ENCODE peak calls at places on chromosomes 11 and 22, in ten cellular contexts. E, T, X, N, P, L, C, U, M and Z are unnamed samples.

GRCh38 chr22:17477401-17477833 is 85.9 kb upstream of the SLC25A18 start:
- DNase-seq in E (no peak), T (peak), X (no peak), N (no peak), P (no peak), L (no peak), C (no peak), U (no peak), M (no peak), Z (no peak)

GRCh38 chr11:28169816-28170215 is 61.6 kb downstream of the METTL15 start:
- DNase-seq in E (no peak), T (no peak), X (peak), N (no peak), P (no peak), L (no peak), C (no peak), U (no peak), M (no peak), Z (no peak)

GRCh38 chr11:10488121-10488580 is 33.1 kb downstream of the AMPD3 start:
- DNase-seq in E (no peak), T (no peak), X (no peak), N (no peak), P (no peak), L (peak), C (no peak), U (no peak), M (no peak), Z (no peak)

GRCh38 chr11:131409307-131409706 is 38.9 kb downstream of the NTM start:
- DNase-seq in E (no peak), T (no peak), X (no peak), N (no peak), P (no peak), L (no peak), C (no peak), U (no peak), M (no peak), Z (no peak)

GRCh38 chr11:111417766-111418435 is 38.8 kb upstream of the POU2AF1 start:
- DNase-seq in E (no peak), T (no peak), X (peak), N (no peak), P (no peak), L (no peak), C (peak), U (no peak), M (no peak), Z (no peak)

GRCh38 chr11:116887909-116888556 is 50.6 kb upstream of the APOA1 start:
- DNase-seq in E (no peak), T (no peak), X (peak), N (no peak), P (no peak), L (no peak), C (no peak), U (no peak), M (no peak), Z (no peak)

GRCh38 chr11:8099291-8099899 is 18.4 kb downstream of the TUB start:
- DNase-seq in E (peak), T (peak), X (peak), N (peak), P (peak), L (peak), C (peak), U (no peak), M (peak), Z (peak)

GRCh38 chr11:30585892-30586250 is 282 bp downstream of the MPPED2 start:
- DNase-seq in E (no peak), T (peak), X (no peak), N (no peak), P (no peak), L (no peak), C (peak), U (no peak), M (peak), Z (no peak)

GRCh38 chr11:103395612-103396011 is 286.4 kb downstream of the DYNC2H1 start:
- DNase-seq in E (no peak), T (no peak), X (peak), N (no peak), P (no peak), L (no peak), C (no peak), U (no peak), M (no peak), Z (no peak)

GRCh38 chr22:39943366-39943765 is 16.8 kb upstream of the TMA7B start:
- DNase-seq in E (no peak), T (peak), X (no peak), N (peak), P (no peak), L (no peak), C (no peak), U (no peak), M (no peak), Z (no peak)

GRCh38 chr11:35418847-35419712 is at the start of gene SLC1A2:
- DNase-seq in E (no peak), T (peak), X (peak), N (no peak), P (no peak), L (no peak), C (peak), U (no peak), M (no peak), Z (no peak)

GRCh38 chr11:35180311-35181233 is 41.6 kb downstream of the CD44 start:
- DNase-seq in E (no peak), T (peak), X (peak), N (no peak), P (no peak), L (no peak), C (no peak), U (no peak), M (no peak), Z (no peak)

GRCh38 chr22:19620742-19621371 is 93.4 kb upstream of the SEPTIN5 start:
- DNase-seq in E (no peak), T (no peak), X (peak), N (no peak), P (no peak), L (no peak), C (no peak), U (no peak), M (no peak), Z (no peak)

GRCh38 chr11:73866095-73866579 is 10.5 kb downstream of the COA4 start:
- DNase-seq in E (no peak), T (no peak), X (peak), N (no peak), P (no peak), L (no peak), C (no peak), U (no peak), M (no peak), Z (no peak)

GRCh38 chr22:43782448-43782847 is 29.7 kb downstream of the EFCAB6 start:
- DNase-seq in E (no peak), T (no peak), X (no peak), N (no peak), P (no peak), L (no peak), C (no peak), U (no peak), M (no peak), Z (no peak)

GRCh38 chr22:29396126-29396525 is 7.8 kb upstream of the AP1B1 start:
- DNase-seq in E (no peak), T (no peak), X (no peak), N (no peak), P (no peak), L (no peak), C (no peak), U (no peak), M (peak), Z (no peak)

GRCh38 chr22:50398698-50399648 is 55.8 kb downstream of the PPP6R2 start:
- DNase-seq in E (no peak), T (no peak), X (no peak), N (no peak), P (no peak), L (no peak), C (no peak), U (no peak), M (peak), Z (no peak)

GRCh38 chr11:68047437-68048290 is 8.8 kb downstream of the TCIRG1 start:
- DNase-seq in E (no peak), T (no peak), X (no peak), N (no peak), P (no peak), L (no peak), C (no peak), U (no peak), M (no peak), Z (no peak)

GRCh38 chr11:16002942-16003341 is 353.4 kb downstream of the SOX6 start:
- DNase-seq in E (no peak), T (no peak), X (no peak), N (no peak), P (no peak), L (no peak), C (no peak), U (no peak), M (no peak), Z (peak)

GRCh38 chr11:111355956-111356659 is 23.0 kb downstream of the POU2AF1 start:
- DNase-seq in E (no peak), T (no peak), X (no peak), N (no peak), P (no peak), L (no peak), C (no peak), U (no peak), M (no peak), Z (no peak)

GRCh38 chr11:36374726-36375125 is 78.6 kb downstream of the PRR5L start:
- DNase-seq in E (no peak), T (peak), X (no peak), N (no peak), P (no peak), L (no peak), C (no peak), U (no peak), M (no peak), Z (no peak)

GRCh38 chr22:19456541-19456940 is 9.0 kb upstream of the C22orf39 start:
- DNase-seq in E (no peak), T (no peak), X (no peak), N (no peak), P (no peak), L (no peak), C (no peak), U (no peak), M (no peak), Z (no peak)

GRCh38 chr22:48710410-48710809 is 1117.3 kb downstream of the BRD1 start:
- DNase-seq in E (no peak), T (no peak), X (no peak), N (peak), P (no peak), L (no peak), C (no peak), U (no peak), M (no peak), Z (peak)

GRCh38 chr11:46686886-46687810 is 13.3 kb downstream of the ARHGAP1 start:
- DNase-seq in E (no peak), T (no peak), X (peak), N (no peak), P (no peak), L (no peak), C (peak), U (no peak), M (no peak), Z (no peak)

GRCh38 chr11:11211888-11212287 is 141.2 kb downstream of the CSNK2A3 start:
- DNase-seq in E (no peak), T (no peak), X (no peak), N (no peak), P (no peak), L (no peak), C (no peak), U (no peak), M (peak), Z (no peak)

GRCh38 chr11:14500181-14500651 is 605 bp upstream of the COPB1 start:
- DNase-seq in E (peak), T (peak), X (peak), N (peak), P (peak), L (peak), C (peak), U (no peak), M (peak), Z (no peak)

GRCh38 chr11:33835143-33835878 is 56.6 kb downstream of the LMO2 start:
- DNase-seq in E (no peak), T (no peak), X (peak), N (no peak), P (no peak), L (no peak), C (peak), U (no peak), M (no peak), Z (no peak)

GRCh38 chr22:43835166-43835565 is 23.1 kb upstream of the EFCAB6 start:
- DNase-seq in E (no peak), T (no peak), X (no peak), N (no peak), P (no peak), L (no peak), C (no peak), U (no peak), M (no peak), Z (no peak)

GRCh38 chr11:12430912-12431311 is 53.5 kb downstream of the PARVA start:
- DNase-seq in E (no peak), T (no peak), X (peak), N (no peak), P (no peak), L (peak), C (no peak), U (no peak), M (peak), Z (no peak)

GRCh38 chr11:128711136-128711535 is 17.3 kb downstream of the FLI1 start:
- DNase-seq in E (no peak), T (no peak), X (peak), N (no peak), P (no peak), L (no peak), C (no peak), U (no peak), M (no peak), Z (no peak)

GRCh38 chr11:2810401-2811205 is 75.0 kb downstream of the CDKN1C start:
- DNase-seq in E (no peak), T (no peak), X (no peak), N (peak), P (no peak), L (peak), C (no peak), U (no peak), M (no peak), Z (no peak)

GRCh38 chr11:106986261-106986660 is 32.0 kb downstream of the GUCY1A2 start:
- DNase-seq in E (no peak), T (no peak), X (peak), N (no peak), P (no peak), L (no peak), C (no peak), U (no peak), M (no peak), Z (no peak)

GRCh38 chr22:21978564-21979386 is 3.8 kb downstream of the TOP3B start:
- DNase-seq in E (peak), T (no peak), X (no peak), N (no peak), P (no peak), L (no peak), C (no peak), U (no peak), M (no peak), Z (no peak)

GRCh38 chr11:33935466-33935865 is 43.6 kb upstream of the LMO2 start:
- DNase-seq in E (no peak), T (peak), X (no peak), N (no peak), P (no peak), L (no peak), C (no peak), U (no peak), M (no peak), Z (no peak)

GRCh38 chr11:129778877-129779276 is 36.8 kb upstream of the TMEM45B start:
- DNase-seq in E (no peak), T (no peak), X (no peak), N (no peak), P (no peak), L (no peak), C (no peak), U (no peak), M (no peak), Z (no peak)

GRCh38 chr22:41910599-41911291 is 4.1 kb downstream of the SHISA8 start:
- DNase-seq in E (peak), T (peak), X (no peak), N (peak), P (peak), L (no peak), C (peak), U (no peak), M (no peak), Z (no peak)

GRCh38 chr11:116446542-116446941 is 326.2 kb downstream of the BUD13 start:
- DNase-seq in E (no peak), T (no peak), X (no peak), N (no peak), P (no peak), L (no peak), C (no peak), U (no peak), M (no peak), Z (no peak)